ENCODE peak calls at places on chromosomes 13 and 19, in nine cellular contexts. V, Q, M, P, X, F, R, J and S are unnamed samples.

GRCh38 chr13:24161010-24161775 is 673 bp downstream of the SPATA13 start:
- DNase-seq in V (no peak), Q (peak), M (peak), P (no peak), X (no peak), F (peak), R (no peak), J (peak), S (no peak)

GRCh38 chr19:6540918-6541689 is 10.3 kb downstream of the TNFSF9 start:
- DNase-seq in V (no peak), Q (no peak), M (no peak), P (no peak), X (no peak), F (no peak), R (no peak), J (peak), S (no peak)

GRCh38 chr13:109859216-109859835 is 72.9 kb upstream of the IRS2 start:
- DNase-seq in V (no peak), Q (no peak), M (no peak), P (no peak), X (no peak), F (no peak), R (no peak), J (no peak), S (no peak)

GRCh38 chr13:45932611-45933182 is 81.1 kb upstream of the SIAH3 start:
- DNase-seq in V (no peak), Q (no peak), M (no peak), P (no peak), X (no peak), F (no peak), R (no peak), J (no peak), S (no peak)

GRCh38 chr13:73961181-73961580 is 173.0 kb downstream of the KLF12 start:
- DNase-seq in V (no peak), Q (no peak), M (no peak), P (no peak), X (no peak), F (no peak), R (no peak), J (no peak), S (no peak)

GRCh38 chr13:76189882-76190519 is 553.9 kb downstream of the LMO7 start:
- DNase-seq in V (no peak), Q (no peak), M (no peak), P (peak), X (no peak), F (no peak), R (no peak), J (no peak), S (no peak)

GRCh38 chr19:11480081-11480926 is 542 bp downstream of the ELAVL3 start:
- DNase-seq in V (no peak), Q (no peak), M (no peak), P (peak), X (no peak), F (no peak), R (no peak), J (no peak), S (no peak)

GRCh38 chr13:108572782-108573211 is 56.6 kb upstream of the MYO16 start:
- DNase-seq in V (no peak), Q (no peak), M (no peak), P (no peak), X (no peak), F (no peak), R (no peak), J (no peak), S (no peak)

GRCh38 chr13:98575009-98575866 is 1.7 kb downstream of the STK24 start:
- DNase-seq in V (no peak), Q (no peak), M (no peak), P (no peak), X (peak), F (no peak), R (peak), J (peak), S (no peak)

GRCh38 chr13:89574077-89574476 is 1773.4 kb upstream of the MIR17HG start:
- DNase-seq in V (no peak), Q (no peak), M (no peak), P (no peak), X (no peak), F (no peak), R (no peak), J (no peak), S (no peak)

GRCh38 chr13:59487883-59488282 is 675.8 kb downstream of the DIAPH3 start:
- DNase-seq in V (no peak), Q (no peak), M (no peak), P (no peak), X (no peak), F (no peak), R (no peak), J (no peak), S (no peak)

GRCh38 chr19:34232566-34233481 is 21.5 kb upstream of the GARRE1 start:
- DNase-seq in V (no peak), Q (no peak), M (no peak), P (peak), X (peak), F (no peak), R (peak), J (peak), S (no peak)

GRCh38 chr13:75801388-75801787 is 165.3 kb downstream of the LMO7 start:
- DNase-seq in V (no peak), Q (no peak), M (no peak), P (no peak), X (no peak), F (no peak), R (no peak), J (no peak), S (no peak)